ENCODE peak calls at places on chromosomes 12 and 14, in four cellular contexts. B, N, A and D are unnamed samples.

GRCh38 chr14:89093083-89093482 is 268.6 kb downstream of the TTC8 start:
- DNase-seq in B (no peak), N (no peak), A (no peak), D (no peak)

GRCh38 chr14:94995551-94995950 is 161.8 kb downstream of the DICER1 start:
- DNase-seq in B (no peak), N (no peak), A (no peak), D (no peak)

GRCh38 chr12:109946505-109946904 is 46.4 kb downstream of the TCHP start:
- DNase-seq in B (peak; percentile 15), N (no peak), A (peak; percentile 80), D (no peak)

GRCh38 chr12:73424484-73424883 is 1113.2 kb upstream of the ATXN7L3B start:
- DNase-seq in B (no peak), N (no peak), A (no peak), D (no peak)

GRCh38 chr12:111467092-111467861 is 61.6 kb downstream of the SH2B3 start:
- DNase-seq in B (no peak), N (no peak), A (no peak), D (peak; percentile 46)

GRCh38 chr14:92917041-92917940 is 5.7 kb upstream of the CHGA start:
- DNase-seq in B (no peak), N (no peak), A (no peak), D (no peak)

GRCh38 chr12:114869091-114869834 is 185.3 kb upstream of the TBX3 start:
- DNase-seq in B (no peak), N (no peak), A (peak; percentile 66), D (peak; percentile 35)

GRCh38 chr14:65810326-65810725 is 397.8 kb downstream of the FUT8 start:
- DNase-seq in B (no peak), N (no peak), A (no peak), D (no peak)

GRCh38 chr12:66268562-66268961 is 33.7 kb upstream of the HELB start:
- DNase-seq in B (no peak), N (peak; percentile 19), A (no peak), D (no peak)

GRCh38 chr14:104598039-104598438 is 6.5 kb downstream of the TMEM179 start:
- DNase-seq in B (no peak), N (no peak), A (no peak), D (no peak)

DNA sequence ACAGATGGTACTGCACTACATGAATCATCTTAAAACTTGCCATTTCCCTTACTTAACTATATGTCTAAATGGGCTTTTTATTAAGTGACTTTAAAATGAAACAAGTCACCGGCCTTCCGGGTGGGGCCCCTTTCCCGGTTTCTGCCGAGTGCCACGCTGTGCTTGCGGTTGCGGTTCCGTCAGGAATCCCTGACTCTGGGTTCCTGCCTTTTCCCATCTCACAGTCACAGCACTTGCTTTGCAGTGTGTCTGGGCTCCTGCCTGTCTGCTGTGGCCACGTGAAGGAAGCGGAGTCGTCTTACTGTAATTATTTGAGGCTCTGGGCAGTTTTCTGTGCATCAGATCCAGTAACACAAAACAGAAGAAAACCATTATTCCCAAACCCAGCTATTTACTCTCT is 44.0 kb upstream of the FRMD6 start:
- DNase-seq in B (no peak), N (no peak), A (no peak), D (no peak)
- H2AFZ ChIP-seq in B (no peak overlapping the region), N (no peak overlapping the region), A (no peak overlapping the region), D (no peak overlapping the region)

GRCh38 chr14:64673748-64674147 is 30.5 kb upstream of the PLEKHG3 start:
- DNase-seq in B (no peak), N (no peak), A (no peak), D (no peak)
- H2BK12ac ChIP-seq in B (peak overlapping the region; percentile 1), N (no peak overlapping the region), A (no peak overlapping the region), D (no peak overlapping the region)

GRCh38 chr14:22569106-22569748 is 19.8 kb downstream of the DAD1 start:
- DNase-seq in B (no peak), N (peak; percentile 84), A (no peak), D (no peak)

GRCh38 chr14:22567437-22567836 is 21.6 kb downstream of the DAD1 start:
- DNase-seq in B (no peak), N (no peak), A (no peak), D (no peak)

GRCh38 chr14:22572562-22573058 is 16.4 kb downstream of the DAD1 start:
- DNase-seq in B (no peak), N (peak; percentile 64), A (no peak), D (peak; percentile 76)

GRCh38 chr14:22569749-22570131 is 19.3 kb downstream of the DAD1 start:
- DNase-seq in B (no peak), N (no peak), A (no peak), D (no peak)

DNA sequence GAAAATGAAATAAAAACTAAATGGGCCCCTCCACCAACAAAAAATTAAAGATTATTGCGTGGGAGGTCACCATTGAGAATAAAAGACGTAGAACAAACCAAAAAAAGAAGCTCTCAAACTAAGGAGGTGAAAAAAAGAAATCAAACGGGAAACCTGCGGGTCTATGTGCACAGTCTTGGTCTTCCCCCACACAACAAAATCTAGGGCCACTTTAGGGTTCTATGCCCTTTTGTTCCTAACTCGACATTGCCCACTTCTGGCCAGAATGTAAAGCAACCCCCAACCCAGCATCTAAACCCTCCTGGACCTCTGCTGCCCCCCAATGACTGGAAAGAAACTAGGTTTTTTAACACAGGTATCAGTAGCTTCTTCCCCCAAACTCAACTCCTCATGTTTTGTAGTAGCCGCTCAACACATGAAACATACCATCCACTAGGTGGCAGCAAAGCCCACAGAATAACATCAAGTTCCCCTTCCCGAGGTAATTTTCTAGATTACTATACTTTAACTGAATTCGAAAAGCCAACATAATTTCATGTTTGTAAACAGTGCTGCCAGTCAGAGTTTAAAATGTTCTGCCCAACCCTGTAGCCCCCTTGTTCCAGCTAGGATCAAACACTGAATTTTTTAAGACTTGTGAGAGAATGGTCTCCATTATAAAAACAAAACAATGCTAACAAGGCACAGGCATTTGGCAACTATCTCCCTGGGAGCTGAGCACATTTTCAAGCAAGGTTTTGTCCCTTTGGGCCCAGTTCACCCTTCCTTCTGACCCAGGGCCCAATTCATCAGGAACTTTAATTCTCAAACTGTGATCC is 18.7 kb downstream of the DAD1 start:
- DNase-seq in B (peak; percentile 91), N (peak; percentile 96), A (peak; percentile 90), D (peak; percentile 80)
- H3K9ac ChIP-seq in B (no peak overlapping the region), N (no peak overlapping the region), A (no peak overlapping the region), D (peak overlapping the region; percentile 42)

DNA sequence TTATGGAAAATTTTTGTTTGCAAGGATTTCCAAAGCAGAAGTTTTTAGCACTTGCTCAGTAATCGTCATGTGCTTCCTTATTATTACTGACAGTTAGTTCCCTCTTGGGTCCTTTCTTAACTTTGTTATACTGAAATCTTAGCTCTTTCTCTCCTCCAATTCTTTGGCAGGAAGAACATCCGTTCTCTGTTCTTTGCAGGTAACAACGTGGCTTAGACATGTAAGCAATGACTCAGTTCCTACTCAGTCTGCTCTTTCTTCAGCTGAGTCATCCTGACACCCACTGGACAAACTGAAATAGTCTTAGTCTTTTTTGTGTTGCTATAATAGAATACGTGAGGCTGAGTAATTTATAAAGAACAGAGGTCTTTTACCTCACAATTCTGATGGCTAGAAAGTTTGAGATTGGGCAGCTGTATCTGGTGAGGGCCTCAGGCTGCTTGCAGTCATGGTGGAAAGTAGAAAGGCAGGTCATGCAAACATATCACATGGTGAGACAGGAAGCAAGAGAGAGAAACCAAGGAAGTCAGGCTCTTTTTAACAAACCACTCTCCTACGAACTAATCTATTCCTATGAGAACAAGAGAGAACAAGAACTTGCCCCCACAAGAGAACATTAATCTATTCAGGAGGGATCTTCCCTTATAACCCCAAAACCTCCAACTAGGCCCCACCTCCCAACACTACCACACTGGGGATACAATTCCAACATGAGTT is 49.2 kb downstream of the TESPA1 start:
- DNase-seq in B (no peak), N (peak; percentile 83), A (no peak), D (peak; percentile 81)
- H2AFZ ChIP-seq in B (no peak overlapping the region), N (no peak overlapping the region), A (no peak overlapping the region), D (no peak overlapping the region)

GRCh38 chr14:68811161-68811560 is 18.3 kb upstream of the ZFP36L1 start:
- DNase-seq in B (no peak), N (no peak), A (peak; percentile 23), D (no peak)

GRCh38 chr14:68814376-68815287 is 21.8 kb upstream of the ZFP36L1 start:
- DNase-seq in B (no peak), N (peak; percentile 94), A (peak; percentile 78), D (peak; percentile 82)

GRCh38 chr14:68810173-68811153 is 17.6 kb upstream of the ZFP36L1 start:
- DNase-seq in B (no peak), N (no peak), A (no peak), D (no peak)

GRCh38 chr14:68815288-68816182 is 22.7 kb upstream of the ZFP36L1 start:
- DNase-seq in B (no peak), N (no peak), A (no peak), D (no peak)

GRCh38 chr14:68813318-68813838 is 20.5 kb upstream of the ZFP36L1 start:
- DNase-seq in B (no peak), N (peak; percentile 27), A (no peak), D (no peak)
- H2BK12ac ChIP-seq in B (peak overlapping the region; percentile 78), N (peak overlapping the region; percentile 83), A (no peak overlapping the region), D (peak overlapping the region; percentile 94)

GRCh38 chr14:99274346-99275221 is 2.6 kb upstream of the BCL11B start:
- DNase-seq in B (peak; percentile 90), N (peak; percentile 4), A (peak; percentile 97), D (peak; percentile 46)
- H3K9ac ChIP-seq in B (peak overlapping the region; percentile 55), N (peak overlapping the region; percentile 19), A (no peak overlapping the region), D (no peak overlapping the region)

GRCh38 chr12:130994821-130995375 is 41.2 kb downstream of the ADGRD1 start:
- DNase-seq in B (no peak), N (no peak), A (no peak), D (no peak)
- H2AFZ ChIP-seq in B (no peak overlapping the region), N (no peak overlapping the region), A (no peak overlapping the region), D (no peak overlapping the region)

GRCh38 chr12:41418586-41418985 is 230.5 kb downstream of the PDZRN4 start:
- DNase-seq in B (no peak), N (no peak), A (peak; percentile 34), D (no peak)
- H2BK12ac ChIP-seq in B (no peak overlapping the region), N (no peak overlapping the region), A (no peak overlapping the region), D (no peak overlapping the region)